ENCODE peak calls at places on chromosomes 1 and 21, in ten cellular contexts. X is activated CD4-positive, alpha-beta T cell treated with anti-CD3 and anti-CD28 coated beads, Interleukin-2, amount 50 U/mL, for 1 hour; H is EH; Y is NCI-H2029 treated with DMSO at 0.1 percent for 48 hours; W is sciatic nerve; P is SJSA1; D is naive thymus-derived CD4-positive, alpha-beta T cell; G is glutamatergic neuron; R is cardiac fibroblast; J is Kasumi-1. U is an unnamed sample.

GRCh38 chr1:14842891-14843290 is 244.4 kb downstream of the KAZN start:
- DNase-seq in X (no peak), H (peak), Y (no peak), W (no peak), P (peak), D (no peak), G (no peak), R (peak), J (no peak), U (no peak)

GRCh38 chr1:59898927-59899326 is 27.6 kb downstream of the CYP2J2 start:
- DNase-seq in X (no peak), H (no peak), Y (no peak), W (no peak), P (no peak), D (no peak), G (no peak), R (peak), J (no peak), U (no peak)

GRCh38 chr1:76511226-76511625 is 356.1 kb upstream of the ST6GALNAC5 start:
- DNase-seq in X (no peak), H (no peak), Y (no peak), W (no peak), P (no peak), D (no peak), G (no peak), R (no peak), J (no peak), U (no peak)

GRCh38 chr1:113133038-113133437 is 60.0 kb downstream of the LRIG2 start:
- DNase-seq in X (no peak), H (no peak), Y (no peak), W (no peak), P (no peak), D (no peak), G (no peak), R (no peak), J (no peak), U (no peak)

GRCh38 chr1:6447818-6448748 is 17.9 kb downstream of the TNFRSF25 start:
- DNase-seq in X (peak), H (no peak), Y (peak), W (no peak), P (no peak), D (peak), G (no peak), R (no peak), J (no peak), U (no peak)

GRCh38 chr1:50976890-50977574 is 7.0 kb downstream of the CDKN2C start:
- DNase-seq in X (peak), H (peak), Y (peak), W (no peak), P (peak), D (peak), G (no peak), R (peak), J (peak), U (peak)

GRCh38 chr21:36005018-36005417 is 55.3 kb downstream of the SETD4 start:
- DNase-seq in X (no peak), H (peak), Y (peak), W (no peak), P (no peak), D (no peak), G (no peak), R (peak), J (no peak), U (no peak)

GRCh38 chr1:240491796-240492195 is 120.2 kb downstream of the GREM2 start:
- DNase-seq in X (no peak), H (no peak), Y (no peak), W (no peak), P (no peak), D (no peak), G (no peak), R (no peak), J (no peak), U (no peak)

GRCh38 chr1:35886606-35887431 is 3.8 kb downstream of the AGO1 start:
- DNase-seq in X (no peak), H (no peak), Y (peak), W (no peak), P (no peak), D (no peak), G (peak), R (peak), J (peak), U (peak)

GRCh38 chr1:76901158-76901767 is 34.0 kb downstream of the ST6GALNAC5 start:
- DNase-seq in X (peak), H (peak), Y (peak), W (no peak), P (peak), D (no peak), G (peak), R (peak), J (peak), U (no peak)

GRCh38 chr21:44695641-44696040 is 1.3 kb upstream of the KRTAP10-12 start:
- DNase-seq in X (no peak), H (no peak), Y (no peak), W (no peak), P (no peak), D (no peak), G (no peak), R (no peak), J (no peak), U (no peak)

GRCh38 chr1:27135920-27136551 is 18.9 kb downstream of the SLC9A1 start:
- DNase-seq in X (no peak), H (no peak), Y (no peak), W (no peak), P (no peak), D (no peak), G (no peak), R (no peak), J (no peak), U (no peak)

GRCh38 chr1:86487131-86487804 is 18.5 kb downstream of the CLCA1 start:
- DNase-seq in X (no peak), H (peak), Y (no peak), W (peak), P (no peak), D (no peak), G (no peak), R (peak), J (no peak), U (no peak)

GRCh38 chr1:228351850-228352249 is 54.8 kb downstream of the TRIM11 start:
- DNase-seq in X (no peak), H (no peak), Y (no peak), W (peak), P (no peak), D (no peak), G (no peak), R (no peak), J (no peak), U (no peak)

GRCh38 chr1:241990040-241990439 is 8.9 kb downstream of the MAP1LC3C start:
- DNase-seq in X (no peak), H (peak), Y (peak), W (peak), P (no peak), D (no peak), G (peak), R (peak), J (no peak), U (no peak)

GRCh38 chr1:39127513-39127912 is 77.0 kb upstream of the MACF1 start:
- DNase-seq in X (no peak), H (peak), Y (peak), W (no peak), P (no peak), D (no peak), G (no peak), R (peak), J (no peak), U (no peak)

GRCh38 chr1:6099787-6100765 is 54.4 kb downstream of the KCNAB2 start:
- DNase-seq in X (peak), H (no peak), Y (no peak), W (no peak), P (no peak), D (no peak), G (peak), R (no peak), J (no peak), U (no peak)

GRCh38 chr1:179264506-179264905 is 29.1 kb upstream of the SOAT1 start:
- DNase-seq in X (no peak), H (peak), Y (no peak), W (no peak), P (no peak), D (no peak), G (no peak), R (peak), J (no peak), U (no peak)

GRCh38 chr1:230858918-230859819 is 9.2 kb downstream of the C1orf198 start:
- DNase-seq in X (no peak), H (peak), Y (no peak), W (peak), P (peak), D (no peak), G (no peak), R (peak), J (no peak), U (no peak)

GRCh38 chr1:178818416-178818815 is 52.5 kb downstream of the ANGPTL1 start:
- DNase-seq in X (no peak), H (peak), Y (no peak), W (no peak), P (no peak), D (no peak), G (no peak), R (peak), J (no peak), U (no peak)

GRCh38 chr1:224623743-224624333 is 7.7 kb downstream of the CNIH3 start:
- DNase-seq in X (peak), H (peak), Y (peak), W (no peak), P (peak), D (peak), G (no peak), R (peak), J (peak), U (no peak)

GRCh38 chr21:30986966-30987365 is 51.3 kb downstream of the KRTAP19-8 start:
- DNase-seq in X (no peak), H (no peak), Y (peak), W (no peak), P (no peak), D (no peak), G (no peak), R (no peak), J (no peak), U (no peak)

GRCh38 chr1:88330201-88330600 is 353.9 kb upstream of the PKN2 start:
- DNase-seq in X (no peak), H (no peak), Y (no peak), W (no peak), P (no peak), D (no peak), G (no peak), R (no peak), J (no peak), U (no peak)

GRCh38 chr21:38268859-38269566 is 12.2 kb downstream of the KCNJ15 start:
- DNase-seq in X (no peak), H (no peak), Y (no peak), W (no peak), P (no peak), D (no peak), G (no peak), R (no peak), J (no peak), U (no peak)

GRCh38 chr1:218164930-218165686 is 120.0 kb upstream of the RRP15 start:
- DNase-seq in X (no peak), H (peak), Y (no peak), W (peak), P (no peak), D (no peak), G (peak), R (peak), J (no peak), U (peak)

GRCh38 chr1:207908112-207908734 is 2.7 kb downstream of the CD34 start:
- DNase-seq in X (no peak), H (no peak), Y (no peak), W (no peak), P (no peak), D (no peak), G (no peak), R (peak), J (peak), U (no peak)

GRCh38 chr1:39996396-39997004 is 41.6 kb downstream of the MFSD2A start:
- DNase-seq in X (no peak), H (peak), Y (no peak), W (no peak), P (no peak), D (no peak), G (no peak), R (no peak), J (no peak), U (no peak)